ENCODE peak calls at places on chromosomes 16 and 17, in eight cellular contexts. N is heart right ventricle, D is endothelial cell of umbilical vein, Z is astrocyte of the spinal cord, M is sigmoid colon, G is tibial artery, K is HL-60, R is GM12865. T is an unnamed sample.

GRCh38 chr17:14143678-14144077 is 74.4 kb downstream of the COX10 start:
- DNase-seq in N (no peak), D (no peak), Z (no peak), M (no peak), G (no peak), K (no peak), R (no peak), T (no peak)

GRCh38 chr17:49646391-49647255 is 31.3 kb downstream of the SPOP start:
- DNase-seq in N (no peak), D (peak), Z (peak), M (peak), G (peak), K (no peak), R (peak), T (peak)

GRCh38 chr16:2467301-2468141 is 3.6 kb upstream of the NTN3 start:
- DNase-seq in N (peak), D (peak), Z (peak), M (peak), G (peak), K (no peak), R (peak), T (no peak)

GRCh38 chr17:38728290-38728831 is 1.8 kb upstream of the CISD3 start:
- DNase-seq in N (no peak), D (no peak), Z (no peak), M (no peak), G (no peak), K (no peak), R (peak), T (no peak)

GRCh38 chr17:27462714-27463113 is 6.5 kb downstream of the KSR1 start:
- DNase-seq in N (no peak), D (no peak), Z (no peak), M (no peak), G (no peak), K (no peak), R (no peak), T (no peak)

GRCh38 chr17:75920045-75920560 is 15.4 kb upstream of the MRPL38 start:
- DNase-seq in N (no peak), D (no peak), Z (no peak), M (no peak), G (no peak), K (no peak), R (no peak), T (no peak)

GRCh38 chr16:47815655-47816054 is 340.1 kb downstream of the ABCC12 start:
- DNase-seq in N (no peak), D (no peak), Z (peak), M (no peak), G (no peak), K (no peak), R (no peak), T (no peak)

GRCh38 chr17:54887787-54888186 is 12.9 kb upstream of the TOM1L1 start:
- DNase-seq in N (no peak), D (no peak), Z (no peak), M (no peak), G (no peak), K (no peak), R (no peak), T (no peak)

GRCh38 chr17:44307387-44308186 is 814 bp upstream of the RUNDC3A start:
- DNase-seq in N (peak), D (no peak), Z (no peak), M (peak), G (no peak), K (no peak), R (no peak), T (no peak)

GRCh38 chr17:82315703-82316358 is 1.6 kb downstream of the CD7 start:
- DNase-seq in N (no peak), D (no peak), Z (no peak), M (no peak), G (no peak), K (no peak), R (no peak), T (no peak)

GRCh38 chr17:82314012-82314720 is 3.2 kb downstream of the CD7 start:
- DNase-seq in N (no peak), D (no peak), Z (no peak), M (no peak), G (no peak), K (no peak), R (no peak), T (no peak)

GRCh38 chr17:82314721-82315605 is 2.4 kb downstream of the CD7 start:
- DNase-seq in N (no peak), D (no peak), Z (no peak), M (no peak), G (no peak), K (no peak), R (no peak), T (no peak)

GRCh38 chr17:82311971-82312370 is 5.4 kb downstream of the CD7 start:
- DNase-seq in N (no peak), D (no peak), Z (no peak), M (no peak), G (no peak), K (no peak), R (no peak), T (no peak)

DNA sequence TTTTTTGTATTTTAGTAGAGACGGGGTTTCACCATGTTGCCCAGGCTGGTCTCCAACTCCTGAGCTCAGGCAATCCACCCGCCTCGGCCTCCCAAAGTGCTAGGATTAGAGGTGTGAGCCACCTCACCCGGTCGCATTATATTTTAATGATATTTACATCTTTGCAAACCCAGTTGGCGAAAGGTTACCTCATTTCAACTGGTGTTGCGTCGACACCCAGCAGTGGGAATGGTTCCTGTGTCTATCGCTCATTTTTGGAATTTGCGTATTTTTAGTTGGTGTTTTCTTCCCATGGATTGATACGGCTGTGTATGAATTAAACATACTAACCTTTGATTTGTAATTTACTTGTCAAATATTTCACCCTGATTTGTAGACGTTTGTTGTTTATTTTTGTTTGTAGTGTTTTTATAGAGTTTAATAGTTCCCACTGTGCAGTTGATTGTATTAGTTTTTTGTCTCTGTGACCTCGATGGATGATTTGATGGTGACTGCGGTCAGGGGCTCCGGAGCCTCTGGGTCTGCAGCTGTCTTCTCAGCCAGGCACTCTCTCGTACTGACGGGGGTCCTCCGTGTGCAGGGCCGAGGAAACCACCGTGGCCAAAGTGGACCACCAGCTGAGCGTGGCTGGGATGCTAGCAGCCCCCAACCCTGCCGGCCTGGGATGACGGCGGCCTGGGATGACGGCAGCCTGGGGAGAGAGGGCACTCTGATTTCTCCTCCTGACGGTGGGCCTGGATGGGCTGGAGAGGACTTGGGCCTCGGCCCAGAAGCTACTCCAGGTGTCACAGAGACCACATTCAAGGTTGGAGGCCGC is 4.0 kb downstream of the CD7 start:
- DNase-seq in N (no peak), D (no peak), Z (no peak), M (no peak), G (no peak), K (no peak), R (no peak), T (no peak)
- H3K4me3 ChIP-seq in N (no peak), D (no peak), Z (no peak), M (no peak), G (no peak), K (no peak), R (no peak), T (no peak)

GRCh38 chr16:27754788-27755690 is 205.1 kb downstream of the KATNIP start:
- DNase-seq in N (no peak), D (no peak), Z (no peak), M (no peak), G (no peak), K (no peak), R (no peak), T (no peak)
- TF ChIP-seq CTCF in N (no peak), D (no peak), Z (no peak), M (no peak), G (no peak), K (no peak), R (no peak), T (no peak)

GRCh38 chr17:59492091-59492451 is 73.3 kb upstream of the DHX40 start:
- DNase-seq in N (no peak), D (no peak), Z (no peak), M (no peak), G (no peak), K (no peak), R (no peak), T (no peak)

GRCh38 chr17:59494757-59495368 is 70.5 kb upstream of the DHX40 start:
- DNase-seq in N (no peak), D (no peak), Z (no peak), M (no peak), G (no peak), K (no peak), R (no peak), T (no peak)

GRCh38 chr17:59496178-59496577 is 69.2 kb upstream of the DHX40 start:
- DNase-seq in N (no peak), D (no peak), Z (no peak), M (no peak), G (no peak), K (no peak), R (no peak), T (no peak)

GRCh38 chr17:59491353-59492090 is 73.9 kb upstream of the DHX40 start:
- DNase-seq in N (no peak), D (no peak), Z (no peak), M (no peak), G (peak), K (no peak), R (no peak), T (no peak)

DNA sequence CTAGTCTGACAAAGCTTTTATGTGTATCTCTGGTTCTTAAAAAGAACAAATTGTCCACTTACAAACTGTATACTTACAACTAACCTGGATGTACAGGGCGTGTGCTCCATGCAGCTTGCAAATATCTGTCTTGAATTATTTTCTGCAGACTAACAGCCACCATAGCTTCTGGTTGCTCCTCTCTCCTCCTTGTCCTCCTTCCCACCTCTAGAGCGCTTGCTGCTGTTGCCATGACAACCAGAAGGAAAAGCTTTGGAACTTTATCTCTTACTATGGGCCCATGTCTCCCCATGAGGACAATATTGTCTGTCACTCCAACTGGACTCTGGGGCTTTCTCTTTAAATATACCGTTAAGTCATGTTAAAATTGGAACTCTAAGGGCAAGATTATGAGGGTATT is 71.5 kb upstream of the DHX40 start:
- DNase-seq in N (no peak), D (no peak), Z (no peak), M (no peak), G (no peak), K (no peak), R (no peak), T (no peak)
- H3K4me3 ChIP-seq in N (no peak), D (no peak), Z (no peak), M (no peak), G (no peak), K (no peak), R (no peak), T (no peak)

GRCh38 chr17:60392042-60392844 is at the start of gene USP32:
- DNase-seq in N (peak), D (peak), Z (peak), M (peak), G (peak), K (peak), R (peak), T (peak)
- TF ChIP-seq CTCF in N (no peak), D (no peak), Z (no peak), M (no peak), G (peak), K (no peak), R (no peak), T (peak)

GRCh38 chr16:81130126-81130525 is 33.9 kb upstream of the GCSH start:
- DNase-seq in N (no peak), D (no peak), Z (no peak), M (no peak), G (no peak), K (no peak), R (no peak), T (no peak)
- H3K4me3 ChIP-seq in N (no peak), D (no peak), Z (no peak), M (no peak), G (no peak), K (no peak), R (no peak), T (no peak)

DNA sequence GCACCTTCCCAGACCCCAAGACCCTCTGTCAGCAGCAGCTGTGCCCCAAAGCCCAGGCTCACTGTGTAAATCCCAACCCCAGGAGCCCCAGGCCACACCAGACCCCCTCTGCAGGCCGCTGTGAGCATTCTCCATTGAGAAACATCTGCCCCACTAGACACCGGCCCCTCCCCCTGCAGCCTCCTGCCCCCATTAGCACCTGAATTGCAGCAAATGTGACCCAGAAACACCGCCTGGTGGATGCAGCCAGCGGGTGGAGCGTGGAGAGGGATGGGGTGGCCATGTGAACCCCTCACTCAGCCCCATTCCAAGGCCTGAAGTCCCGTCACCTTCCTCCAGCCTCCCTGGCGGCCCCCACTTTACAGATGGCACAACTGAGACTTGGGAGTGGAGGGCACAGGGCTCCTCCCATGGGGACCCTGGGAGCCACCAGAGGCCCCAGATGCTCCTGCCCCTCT is 2.2 kb downstream of the UBALD1 start:
- DNase-seq in N (no peak), D (no peak), Z (no peak), M (peak), G (peak), K (peak), R (no peak), T (no peak)
- TF ChIP-seq CTCF in N (no peak), D (no peak), Z (peak), M (no peak), G (no peak), K (no peak), R (no peak), T (no peak)

GRCh38 chr17:66778531-66778930 is 56.4 kb upstream of the CACNG5 start:
- DNase-seq in N (no peak), D (no peak), Z (no peak), M (no peak), G (no peak), K (no peak), R (no peak), T (no peak)
- H3K4me3 ChIP-seq in N (no peak), D (no peak), Z (no peak), M (no peak), G (no peak), K (no peak), R (no peak), T (no peak)

GRCh38 chr16:70602831-70603230 is 43.5 kb upstream of the IL34 start:
- DNase-seq in N (no peak), D (no peak), Z (no peak), M (no peak), G (no peak), K (no peak), R (no peak), T (no peak)
- TF ChIP-seq CTCF in N (no peak), D (no peak), Z (no peak), M (no peak), G (no peak), K (no peak), R (no peak), T (no peak)

DNA sequence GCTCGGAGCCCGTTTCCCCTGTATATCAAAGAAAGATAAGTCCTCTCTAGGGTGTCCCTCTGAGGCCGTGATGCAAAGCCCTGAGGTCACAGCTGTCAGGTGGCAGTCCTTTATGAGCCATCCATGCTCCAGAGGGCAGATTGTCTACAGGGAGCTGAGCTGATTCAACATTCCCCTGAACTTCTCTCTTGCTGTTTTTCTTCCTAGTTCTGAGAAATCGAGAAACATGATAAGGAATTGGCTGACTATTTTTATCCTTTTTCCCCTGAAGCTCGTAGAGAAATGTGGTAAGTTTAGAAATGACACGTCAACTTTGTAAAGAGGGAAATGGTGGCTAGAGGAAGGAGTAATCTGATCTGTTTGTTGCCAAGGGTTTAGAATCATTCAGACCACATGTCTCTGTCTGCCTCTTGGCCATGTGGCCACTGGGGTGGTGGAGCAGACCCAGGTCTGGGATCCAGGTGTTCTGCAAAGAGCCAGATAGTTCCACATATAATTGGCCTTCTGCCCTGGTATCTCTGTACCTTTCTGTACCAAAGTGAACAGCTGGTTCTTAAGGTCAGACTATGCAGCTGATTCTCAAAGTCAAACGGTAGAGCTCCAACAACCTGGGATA is 3.5 kb downstream of the CTNS start:
- DNase-seq in N (no peak), D (peak), Z (peak), M (no peak), G (no peak), K (no peak), R (peak), T (no peak)
- H3K4me3 ChIP-seq in N (no peak), D (no peak), Z (no peak), M (no peak), G (no peak), K (no peak), R (no peak), T (no peak)

GRCh38 chr16:4361944-4362311 is 9.7 kb upstream of the VASN start:
- DNase-seq in N (no peak), D (no peak), Z (no peak), M (no peak), G (no peak), K (no peak), R (no peak), T (no peak)
- TF ChIP-seq CTCF in N (no peak), D (no peak), Z (no peak), M (no peak), G (no peak), K (no peak), R (no peak), T (no peak)